ENCODE peak calls at places on chromosomes 16 and 17, in six cellular contexts. One of them, this sample, is unnamed.

GRCh38 chr17:77100009-77100408 is 40.8 kb upstream of the SEC14L1 start:
- DNase-seq in heart right ventricle: peak
- DNase-seq in SK-N-MC: no peak
- DNase-seq in CD4-positive, alpha-beta T cell: no peak
- DNase-seq in neural progenitor cell: peak
- DNase-seq in heart left ventricle: peak
- DNase-seq in this sample: no peak

GRCh38 chr16:15597822-15598647 is 44.9 kb downstream of the MARF1 start:
- DNase-seq in neural progenitor cell: no peak
- DNase-seq in SK-N-MC: no peak
- DNase-seq in heart right ventricle: no peak
- DNase-seq in CD4-positive, alpha-beta T cell: no peak
- DNase-seq in heart left ventricle: no peak
- DNase-seq in this sample: no peak

GRCh38 chr17:64006361-64007088 is 8.4 kb downstream of the PRR29 start:
- DNase-seq in heart right ventricle: peak
- DNase-seq in heart left ventricle: peak
- DNase-seq in neural progenitor cell: no peak
- DNase-seq in SK-N-MC: no peak
- DNase-seq in CD4-positive, alpha-beta T cell: no peak
- DNase-seq in this sample: no peak

GRCh38 chr16:1493746-1494094 is 560 bp downstream of the TELO2 start:
- DNase-seq in CD4-positive, alpha-beta T cell: no peak
- DNase-seq in SK-N-MC: no peak
- DNase-seq in heart left ventricle: no peak
- DNase-seq in neural progenitor cell: peak
- DNase-seq in heart right ventricle: no peak
- DNase-seq in this sample: no peak

GRCh38 chr16:81610144-81610842 is 165.7 kb downstream of the CMIP start:
- DNase-seq in SK-N-MC: no peak
- DNase-seq in heart right ventricle: peak
- DNase-seq in neural progenitor cell: no peak
- DNase-seq in CD4-positive, alpha-beta T cell: no peak
- DNase-seq in heart left ventricle: peak
- DNase-seq in this sample: peak

GRCh38 chr16:75402821-75403475 is 30.4 kb downstream of the CFDP1 start:
- DNase-seq in neural progenitor cell: peak
- DNase-seq in heart left ventricle: no peak
- DNase-seq in heart right ventricle: no peak
- DNase-seq in SK-N-MC: no peak
- DNase-seq in CD4-positive, alpha-beta T cell: no peak
- DNase-seq in this sample: no peak

GRCh38 chr16:18853694-18854093 is 52.3 kb upstream of the ARL6IP1 start:
- DNase-seq in heart right ventricle: no peak
- DNase-seq in neural progenitor cell: no peak
- DNase-seq in CD4-positive, alpha-beta T cell: no peak
- DNase-seq in SK-N-MC: no peak
- DNase-seq in heart left ventricle: no peak
- DNase-seq in this sample: no peak

GRCh38 chr16:4330277-4330882 is 14.5 kb downstream of the GLIS2 start:
- DNase-seq in CD4-positive, alpha-beta T cell: peak
- DNase-seq in heart right ventricle: peak
- DNase-seq in neural progenitor cell: peak
- DNase-seq in SK-N-MC: no peak
- DNase-seq in heart left ventricle: peak
- DNase-seq in this sample: peak

GRCh38 chr16:53129281-53130192 is 74.7 kb downstream of the CHD9 start:
- DNase-seq in CD4-positive, alpha-beta T cell: no peak
- DNase-seq in neural progenitor cell: no peak
- DNase-seq in heart right ventricle: no peak
- DNase-seq in SK-N-MC: no peak
- DNase-seq in heart left ventricle: peak
- DNase-seq in this sample: no peak

DNA sequence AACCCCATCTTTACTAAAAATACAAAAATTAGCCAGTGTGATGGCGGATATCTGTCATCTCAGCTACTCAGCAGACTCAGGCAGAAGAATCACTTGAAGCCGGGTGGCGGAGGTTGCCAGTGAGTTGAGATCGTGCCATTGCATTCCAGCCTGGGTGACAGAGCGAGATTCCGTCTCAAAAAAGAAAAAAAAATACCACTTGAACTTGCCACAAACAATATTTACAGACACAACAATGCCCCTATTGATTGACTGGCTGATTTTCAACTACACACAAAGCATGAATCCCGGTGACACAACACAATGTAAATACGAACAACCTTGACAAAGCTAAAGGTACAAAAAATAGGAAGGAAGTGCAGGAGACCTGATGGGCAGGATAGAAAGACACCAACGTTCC is 49.3 kb downstream of the NXN start:
- DNase-seq in CD4-positive, alpha-beta T cell: no peak
- DNase-seq in heart left ventricle: no peak
- DNase-seq in SK-N-MC: no peak
- DNase-seq in neural progenitor cell: no peak
- DNase-seq in heart right ventricle: no peak
- DNase-seq in this sample: no peak
- H3K27ac ChIP-seq in CD4-positive, alpha-beta T cell: no peak
- H3K27ac ChIP-seq in heart left ventricle: no peak
- H3K27ac ChIP-seq in SK-N-MC: no peak
- H3K27ac ChIP-seq in neural progenitor cell: no peak
- H3K27ac ChIP-seq in heart right ventricle: no peak
- H3K27ac ChIP-seq in this sample: peak

GRCh38 chr17:45129426-45129939 is 2.8 kb downstream of the PLCD3 start:
- DNase-seq in heart right ventricle: no peak
- DNase-seq in CD4-positive, alpha-beta T cell: no peak
- DNase-seq in SK-N-MC: no peak
- DNase-seq in heart left ventricle: peak
- DNase-seq in neural progenitor cell: peak
- DNase-seq in this sample: no peak
- H3K27ac ChIP-seq in heart right ventricle: peak
- H3K27ac ChIP-seq in CD4-positive, alpha-beta T cell: no peak
- H3K27ac ChIP-seq in SK-N-MC: no peak
- H3K27ac ChIP-seq in heart left ventricle: peak
- H3K27ac ChIP-seq in neural progenitor cell: no peak
- H3K27ac ChIP-seq in this sample: peak

DNA sequence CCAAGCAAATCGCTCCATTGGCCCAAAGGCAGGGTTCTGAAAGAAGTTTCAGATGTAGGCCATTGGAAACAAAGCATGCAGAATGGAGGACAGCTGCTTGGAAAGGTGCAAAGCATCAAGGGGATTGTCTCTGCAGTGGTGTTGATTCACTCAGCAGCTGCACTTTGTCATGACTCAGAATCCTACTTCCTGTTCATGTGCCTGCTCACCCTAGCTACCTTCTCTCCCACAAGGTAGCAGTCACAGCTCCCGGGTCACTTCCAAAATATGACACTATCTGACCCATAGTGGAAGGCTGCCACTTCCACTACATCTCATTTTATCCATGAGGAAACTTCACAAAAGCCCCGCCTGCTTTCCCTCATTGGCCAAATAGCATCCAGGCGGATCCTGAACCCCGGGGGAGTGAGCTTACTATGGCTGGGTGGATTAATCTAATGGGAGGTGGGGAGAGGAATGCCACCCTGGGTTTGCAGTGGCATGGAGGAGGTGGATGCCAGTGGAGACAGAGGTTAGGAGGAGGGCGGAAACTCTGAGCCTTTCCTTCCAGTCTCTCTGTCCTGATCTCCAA is 74.7 kb upstream of the NKD1 start:
- DNase-seq in SK-N-MC: no peak
- DNase-seq in heart left ventricle: no peak
- DNase-seq in neural progenitor cell: no peak
- DNase-seq in CD4-positive, alpha-beta T cell: no peak
- DNase-seq in heart right ventricle: no peak
- DNase-seq in this sample: no peak
- H3K27ac ChIP-seq in SK-N-MC: no peak
- H3K27ac ChIP-seq in heart left ventricle: no peak
- H3K27ac ChIP-seq in neural progenitor cell: no peak
- H3K27ac ChIP-seq in CD4-positive, alpha-beta T cell: no peak
- H3K27ac ChIP-seq in heart right ventricle: no peak
- H3K27ac ChIP-seq in this sample: no peak

GRCh38 chr16:12296406-12296805 is 319.9 kb downstream of the SNX29 start:
- DNase-seq in heart right ventricle: no peak
- DNase-seq in heart left ventricle: no peak
- DNase-seq in CD4-positive, alpha-beta T cell: no peak
- DNase-seq in SK-N-MC: no peak
- DNase-seq in neural progenitor cell: no peak
- DNase-seq in this sample: no peak

GRCh38 chr16:12294471-12294870 is 317.9 kb downstream of the SNX29 start:
- DNase-seq in heart left ventricle: no peak
- DNase-seq in SK-N-MC: no peak
- DNase-seq in CD4-positive, alpha-beta T cell: no peak
- DNase-seq in heart right ventricle: no peak
- DNase-seq in neural progenitor cell: no peak
- DNase-seq in this sample: no peak

GRCh38 chr16:12293913-12294312 is 317.4 kb downstream of the SNX29 start:
- DNase-seq in CD4-positive, alpha-beta T cell: no peak
- DNase-seq in SK-N-MC: no peak
- DNase-seq in neural progenitor cell: no peak
- DNase-seq in heart right ventricle: no peak
- DNase-seq in heart left ventricle: no peak
- DNase-seq in this sample: no peak

GRCh38 chr16:12296991-12297390 is 320.5 kb downstream of the SNX29 start:
- DNase-seq in SK-N-MC: no peak
- DNase-seq in neural progenitor cell: no peak
- DNase-seq in heart right ventricle: no peak
- DNase-seq in CD4-positive, alpha-beta T cell: no peak
- DNase-seq in heart left ventricle: no peak
- DNase-seq in this sample: no peak

DNA sequence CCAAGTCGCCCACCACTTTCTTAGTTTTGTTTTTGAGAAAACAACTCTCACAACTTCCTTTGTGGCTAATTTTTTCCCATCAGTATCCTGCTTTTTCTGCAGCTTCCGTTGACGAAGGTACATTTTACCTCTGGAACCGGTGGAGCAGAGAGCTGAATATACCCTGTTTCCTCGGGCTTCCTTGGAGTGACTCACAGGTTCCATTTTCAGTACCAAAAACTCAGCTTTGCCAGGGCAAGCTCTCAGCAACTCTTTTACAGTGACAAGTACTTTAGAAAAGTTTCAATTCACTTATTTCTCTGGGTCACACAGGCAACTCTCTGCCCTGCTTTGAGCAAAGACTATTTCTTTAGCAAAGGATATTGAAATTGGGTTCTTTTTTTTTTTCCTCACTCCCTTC is 318.9 kb downstream of the SNX29 start:
- DNase-seq in neural progenitor cell: no peak
- DNase-seq in heart left ventricle: no peak
- DNase-seq in CD4-positive, alpha-beta T cell: no peak
- DNase-seq in heart right ventricle: no peak
- DNase-seq in SK-N-MC: no peak
- DNase-seq in this sample: peak
- H3K27ac ChIP-seq in neural progenitor cell: no peak
- H3K27ac ChIP-seq in heart left ventricle: no peak
- H3K27ac ChIP-seq in CD4-positive, alpha-beta T cell: no peak
- H3K27ac ChIP-seq in heart right ventricle: peak
- H3K27ac ChIP-seq in SK-N-MC: no peak
- H3K27ac ChIP-seq in this sample: peak

GRCh38 chr16:10754941-10755340 is 11.3 kb downstream of the NUBP1 start:
- DNase-seq in SK-N-MC: no peak
- DNase-seq in CD4-positive, alpha-beta T cell: no peak
- DNase-seq in heart right ventricle: no peak
- DNase-seq in neural progenitor cell: no peak
- DNase-seq in heart left ventricle: no peak
- DNase-seq in this sample: no peak
- H3K27ac ChIP-seq in SK-N-MC: no peak
- H3K27ac ChIP-seq in CD4-positive, alpha-beta T cell: no peak
- H3K27ac ChIP-seq in heart right ventricle: no peak
- H3K27ac ChIP-seq in neural progenitor cell: no peak
- H3K27ac ChIP-seq in heart left ventricle: no peak
- H3K27ac ChIP-seq in this sample: no peak

DNA sequence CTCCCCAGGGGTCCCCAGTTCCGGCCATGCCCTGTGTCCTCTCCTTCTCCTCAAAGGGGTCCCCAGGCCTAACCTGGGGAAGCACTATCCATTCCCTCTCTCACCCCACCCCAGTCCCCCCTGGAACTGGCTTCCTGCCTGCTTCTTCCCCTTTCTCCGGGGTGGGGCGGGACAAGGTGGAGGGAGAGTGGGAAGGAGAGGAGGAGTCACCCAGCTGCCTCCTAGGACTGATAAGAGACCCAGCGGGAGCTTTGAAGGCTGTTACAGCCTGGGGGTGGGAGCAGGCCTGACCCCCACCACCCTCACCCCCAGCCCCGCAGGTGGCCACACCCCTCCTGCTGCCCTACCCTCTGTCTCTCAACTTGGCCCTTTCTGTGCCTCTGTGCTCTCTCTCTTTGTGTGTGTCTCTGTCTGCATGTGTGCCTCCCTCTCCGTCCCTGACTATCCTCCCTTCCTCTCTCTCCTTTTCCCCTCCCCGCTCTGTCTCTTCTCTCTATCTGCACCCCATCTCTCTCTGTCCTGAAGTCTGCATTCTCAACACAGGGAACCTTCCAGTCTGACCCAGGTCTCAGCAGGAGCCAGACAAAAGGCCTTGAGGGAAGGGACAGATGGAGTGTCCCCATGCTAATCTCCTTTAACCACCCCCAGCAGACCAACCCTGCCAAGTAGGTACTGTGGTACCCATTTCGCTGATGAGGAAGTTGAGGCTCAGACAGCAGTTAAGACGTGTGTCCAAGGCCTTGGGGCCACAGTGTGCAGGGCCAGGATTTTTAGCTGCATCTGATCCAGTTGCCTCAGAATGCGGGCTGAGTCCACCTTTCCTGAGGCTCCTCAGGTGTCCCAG is 66.1 kb downstream of the RAB11FIP4 start:
- DNase-seq in heart right ventricle: no peak
- DNase-seq in heart left ventricle: no peak
- DNase-seq in CD4-positive, alpha-beta T cell: no peak
- DNase-seq in SK-N-MC: no peak
- DNase-seq in neural progenitor cell: no peak
- DNase-seq in this sample: no peak
- H3K27ac ChIP-seq in heart right ventricle: no peak
- H3K27ac ChIP-seq in heart left ventricle: no peak
- H3K27ac ChIP-seq in CD4-positive, alpha-beta T cell: no peak
- H3K27ac ChIP-seq in SK-N-MC: no peak
- H3K27ac ChIP-seq in neural progenitor cell: no peak
- H3K27ac ChIP-seq in this sample: no peak

GRCh38 chr17:10034719-10035475 is 129.8 kb upstream of the RCVRN start:
- DNase-seq in CD4-positive, alpha-beta T cell: no peak
- DNase-seq in SK-N-MC: no peak
- DNase-seq in heart left ventricle: no peak
- DNase-seq in neural progenitor cell: no peak
- DNase-seq in heart right ventricle: no peak
- DNase-seq in this sample: no peak
- H3K27ac ChIP-seq in CD4-positive, alpha-beta T cell: no peak
- H3K27ac ChIP-seq in SK-N-MC: no peak
- H3K27ac ChIP-seq in heart left ventricle: peak
- H3K27ac ChIP-seq in neural progenitor cell: no peak
- H3K27ac ChIP-seq in heart right ventricle: peak
- H3K27ac ChIP-seq in this sample: peak

GRCh38 chr17:45092932-45093430 is 31.9 kb downstream of the NMT1 start:
- DNase-seq in SK-N-MC: no peak
- DNase-seq in CD4-positive, alpha-beta T cell: no peak
- DNase-seq in heart right ventricle: peak
- DNase-seq in neural progenitor cell: no peak
- DNase-seq in heart left ventricle: peak
- DNase-seq in this sample: peak
- H3K27ac ChIP-seq in SK-N-MC: no peak
- H3K27ac ChIP-seq in CD4-positive, alpha-beta T cell: no peak
- H3K27ac ChIP-seq in heart right ventricle: peak
- H3K27ac ChIP-seq in neural progenitor cell: no peak
- H3K27ac ChIP-seq in heart left ventricle: peak
- H3K27ac ChIP-seq in this sample: peak